ENCODE peak calls at places on chromosomes 7 and 10, in four cellular contexts. J is colonic mucosa; H is activated T-cell treated with anti-CD3 and anti-CD28 coated beads, Interleukin-2, amount 50 U/mL, for 72 hours; Q is activated T-helper 1 cell treated with Interleukin-2 at 50 U/mL for 16 hours. A is an unnamed sample.

GRCh38 chr10:101319241-101319915 is 34.6 kb upstream of the BTRC start:
- DNase-seq in J (no peak), Q (no peak), H (no peak), A (no peak)

GRCh38 chr10:128185627-128186026 is 59.4 kb upstream of the MKI67 start:
- DNase-seq in J (no peak), H (no peak), Q (no peak), A (no peak)

GRCh38 chr10:72248477-72249151 is 25.1 kb upstream of the DDIT4 start:
- DNase-seq in Q (peak; percentile 55), J (peak; percentile 85), H (peak; percentile 76), A (peak; percentile 93)

GRCh38 chr7:46179211-46179610 is 258.1 kb upstream of the IGFBP3 start:
- DNase-seq in Q (no peak), H (no peak), J (no peak), A (no peak)

GRCh38 chr10:109861051-109861450 is 62.3 kb downstream of the XPNPEP1 start:
- DNase-seq in H (no peak), Q (no peak), J (no peak), A (no peak)

GRCh38 chr7:128453836-128454804 is 1.6 kb upstream of the HILPDA start:
- DNase-seq in Q (no peak), H (no peak), J (peak; percentile 51), A (no peak)

GRCh38 chr10:3080608-3081007 is 13.3 kb downstream of the PFKP start:
- DNase-seq in Q (no peak), J (no peak), H (no peak), A (no peak)

GRCh38 chr7:25148772-25149575 is 23.9 kb upstream of the CYCS start:
- DNase-seq in H (no peak), Q (no peak), J (no peak), A (no peak)

GRCh38 chr10:89032141-89032814 is 41.7 kb downstream of the FAS start:
- DNase-seq in J (no peak), Q (no peak), H (peak; percentile 72), A (peak; percentile 17)

GRCh38 chr7:66778201-66778600 is 37.7 kb downstream of the RABGEF1 start:
- DNase-seq in J (no peak), H (no peak), Q (no peak), A (no peak)

GRCh38 chr7:27459021-27459728 is 203.5 kb downstream of the HIBADH start:
- DNase-seq in H (no peak), J (no peak), Q (no peak), A (no peak)

A was measured in prostate gland.